ENCODE peak calls at places on chromosome 1, in eight cellular contexts. One of them, this sample, is unnamed.

GRCh38 chr1:159554681-159555080 is 18.9 kb upstream of the OR10J5 start:
- DNase-seq in H1: no peak
- DNase-seq in GM12878: no peak
- DNase-seq in transverse colon: no peak
- DNase-seq in suprapubic skin: no peak
- DNase-seq in A549: no peak
- DNase-seq in ovary: no peak
- DNase-seq in HepG2: no peak
- DNase-seq in this sample: no peak

GRCh38 chr1:2955652-2956051 is 65.6 kb upstream of the ACTRT2 start:
- DNase-seq in GM12878: no peak
- DNase-seq in ovary: no peak
- DNase-seq in A549: no peak
- DNase-seq in suprapubic skin: no peak
- DNase-seq in HepG2: no peak
- DNase-seq in transverse colon: no peak
- DNase-seq in H1: no peak
- DNase-seq in this sample: peak

GRCh38 chr1:3681898-3682806 is 29.8 kb downstream of the TP73 start:
- DNase-seq in transverse colon: no peak
- DNase-seq in suprapubic skin: no peak
- DNase-seq in GM12878: no peak
- DNase-seq in HepG2: no peak
- DNase-seq in H1: no peak
- DNase-seq in ovary: no peak
- DNase-seq in A549: no peak
- DNase-seq in this sample: no peak

GRCh38 chr1:218996362-218996761 is 177.3 kb upstream of the LYPLAL1 start:
- DNase-seq in HepG2: no peak
- DNase-seq in H1: no peak
- DNase-seq in GM12878: no peak
- DNase-seq in A549: no peak
- DNase-seq in transverse colon: no peak
- DNase-seq in ovary: no peak
- DNase-seq in suprapubic skin: no peak
- DNase-seq in this sample: no peak

GRCh38 chr1:36124404-36125128 is 456 bp downstream of the COL8A2 start:
- DNase-seq in transverse colon: no peak
- DNase-seq in H1: peak
- DNase-seq in A549: no peak
- DNase-seq in GM12878: no peak
- DNase-seq in ovary: no peak
- DNase-seq in suprapubic skin: no peak
- DNase-seq in HepG2: no peak
- DNase-seq in this sample: no peak

GRCh38 chr1:62271932-62272728 is 47.1 kb downstream of the KANK4 start:
- DNase-seq in suprapubic skin: no peak
- DNase-seq in A549: no peak
- DNase-seq in GM12878: peak
- DNase-seq in transverse colon: no peak
- DNase-seq in ovary: no peak
- DNase-seq in H1: no peak
- DNase-seq in HepG2: no peak
- DNase-seq in this sample: no peak

GRCh38 chr1:152112101-152112884 is 3.0 kb downstream of the TCHH start:
- DNase-seq in A549: peak
- DNase-seq in suprapubic skin: no peak
- DNase-seq in GM12878: no peak
- DNase-seq in transverse colon: no peak
- DNase-seq in H1: peak
- DNase-seq in HepG2: no peak
- DNase-seq in ovary: no peak
- DNase-seq in this sample: no peak

GRCh38 chr1:71817028-71817427 is 465.3 kb downstream of the NEGR1 start:
- DNase-seq in HepG2: no peak
- DNase-seq in A549: no peak
- DNase-seq in transverse colon: no peak
- DNase-seq in GM12878: no peak
- DNase-seq in ovary: no peak
- DNase-seq in H1: no peak
- DNase-seq in suprapubic skin: no peak
- DNase-seq in this sample: no peak

GRCh38 chr1:162168935-162169545 is 99.5 kb downstream of the NOS1AP start:
- DNase-seq in GM12878: no peak
- DNase-seq in transverse colon: no peak
- DNase-seq in A549: no peak
- DNase-seq in ovary: no peak
- DNase-seq in H1: no peak
- DNase-seq in suprapubic skin: no peak
- DNase-seq in HepG2: no peak
- DNase-seq in this sample: no peak

GRCh38 chr1:116176306-116176789 is 65.1 kb downstream of the MAB21L3 start:
- DNase-seq in GM12878: no peak
- DNase-seq in suprapubic skin: no peak
- DNase-seq in HepG2: peak
- DNase-seq in ovary: no peak
- DNase-seq in A549: no peak
- DNase-seq in transverse colon: no peak
- DNase-seq in H1: no peak
- DNase-seq in this sample: no peak

GRCh38 chr1:176786274-176786673 is 323.3 kb downstream of the PAPPA2 start:
- DNase-seq in transverse colon: no peak
- DNase-seq in suprapubic skin: no peak
- DNase-seq in A549: no peak
- DNase-seq in GM12878: no peak
- DNase-seq in H1: no peak
- DNase-seq in ovary: no peak
- DNase-seq in HepG2: no peak
- DNase-seq in this sample: no peak

GRCh38 chr1:42328916-42329496 is 6.0 kb downstream of the FOXJ3 start:
- DNase-seq in A549: no peak
- DNase-seq in GM12878: no peak
- DNase-seq in HepG2: no peak
- DNase-seq in transverse colon: no peak
- DNase-seq in suprapubic skin: no peak
- DNase-seq in H1: no peak
- DNase-seq in ovary: no peak
- DNase-seq in this sample: no peak

GRCh38 chr1:165542647-165543046 is 1.2 kb upstream of the LRRC52 start:
- DNase-seq in A549: no peak
- DNase-seq in HepG2: no peak
- DNase-seq in GM12878: no peak
- DNase-seq in H1: no peak
- DNase-seq in ovary: no peak
- DNase-seq in suprapubic skin: no peak
- DNase-seq in transverse colon: no peak
- DNase-seq in this sample: no peak

GRCh38 chr1:68585371-68585770 is 88.5 kb upstream of the DEPDC1 start:
- DNase-seq in H1: no peak
- DNase-seq in suprapubic skin: no peak
- DNase-seq in A549: no peak
- DNase-seq in GM12878: no peak
- DNase-seq in HepG2: no peak
- DNase-seq in ovary: no peak
- DNase-seq in transverse colon: no peak
- DNase-seq in this sample: no peak

GRCh38 chr1:20589331-20590312 is 725 bp downstream of the CDA start:
- DNase-seq in suprapubic skin: peak
- DNase-seq in transverse colon: no peak
- DNase-seq in GM12878: no peak
- DNase-seq in ovary: peak
- DNase-seq in HepG2: no peak
- DNase-seq in H1: no peak
- DNase-seq in A549: no peak
- DNase-seq in this sample: peak

GRCh38 chr1:1290238-1290731 is 10.0 kb downstream of the SCNN1D start:
- DNase-seq in H1: peak
- DNase-seq in suprapubic skin: no peak
- DNase-seq in HepG2: peak
- DNase-seq in ovary: peak
- DNase-seq in transverse colon: peak
- DNase-seq in A549: peak
- DNase-seq in GM12878: no peak
- DNase-seq in this sample: no peak

GRCh38 chr1:84997667-84998600 is 1.0 kb upstream of the MCOLN2 start:
- DNase-seq in transverse colon: peak
- DNase-seq in ovary: no peak
- DNase-seq in GM12878: no peak
- DNase-seq in A549: no peak
- DNase-seq in suprapubic skin: no peak
- DNase-seq in H1: peak
- DNase-seq in HepG2: no peak
- DNase-seq in this sample: no peak

GRCh38 chr1:15726508-15726907 is 9.6 kb upstream of the SLC25A34 start:
- DNase-seq in HepG2: no peak
- DNase-seq in GM12878: no peak
- DNase-seq in transverse colon: no peak
- DNase-seq in H1: no peak
- DNase-seq in A549: no peak
- DNase-seq in suprapubic skin: no peak
- DNase-seq in ovary: no peak
- DNase-seq in this sample: no peak

DNA sequence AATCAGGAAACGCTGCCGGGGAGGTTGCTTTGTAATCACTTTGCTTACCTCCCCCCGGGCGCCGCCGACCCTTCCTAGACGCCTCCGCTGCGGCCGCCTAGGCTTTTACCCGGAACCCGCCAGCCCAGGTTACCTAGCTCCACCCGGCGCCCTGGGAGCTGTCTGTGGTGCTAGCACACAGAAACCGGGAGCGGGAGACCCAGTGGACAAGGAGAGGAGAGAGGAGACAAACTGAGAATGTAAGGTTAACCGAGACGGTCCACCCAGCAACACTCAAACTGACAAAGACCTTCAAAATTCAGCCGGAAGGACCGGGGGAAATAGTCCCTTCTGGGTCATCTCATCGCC is 9.8 kb downstream of the BARHL2 start:
- DNase-seq in GM12878: no peak
- DNase-seq in A549: peak
- DNase-seq in ovary: no peak
- DNase-seq in transverse colon: peak
- DNase-seq in HepG2: peak
- DNase-seq in suprapubic skin: no peak
- DNase-seq in H1: peak
- DNase-seq in this sample: no peak
- TF ChIP-seq EP300 in GM12878: no peak
- TF ChIP-seq EP300 in A549: no peak
- TF ChIP-seq EP300 in ovary: no peak
- TF ChIP-seq EP300 in transverse colon: no peak
- TF ChIP-seq EP300 in HepG2: no peak
- TF ChIP-seq EP300 in suprapubic skin: no peak
- TF ChIP-seq EP300 in H1: no peak
- TF ChIP-seq EP300 in this sample: no peak

GRCh38 chr1:91807921-91808620 is 77.9 kb downstream of the TGFBR3 start:
- DNase-seq in H1: no peak
- DNase-seq in transverse colon: no peak
- DNase-seq in HepG2: no peak
- DNase-seq in ovary: no peak
- DNase-seq in suprapubic skin: no peak
- DNase-seq in A549: no peak
- DNase-seq in GM12878: no peak
- DNase-seq in this sample: no peak

GRCh38 chr1:91806777-91807700 is 78.9 kb downstream of the TGFBR3 start:
- DNase-seq in ovary: no peak
- DNase-seq in H1: no peak
- DNase-seq in transverse colon: no peak
- DNase-seq in GM12878: no peak
- DNase-seq in A549: peak
- DNase-seq in suprapubic skin: no peak
- DNase-seq in HepG2: peak
- DNase-seq in this sample: no peak

GRCh38 chr1:91805343-91805801 is 80.6 kb downstream of the TGFBR3 start:
- DNase-seq in A549: no peak
- DNase-seq in H1: no peak
- DNase-seq in HepG2: no peak
- DNase-seq in ovary: no peak
- DNase-seq in suprapubic skin: no peak
- DNase-seq in GM12878: no peak
- DNase-seq in transverse colon: no peak
- DNase-seq in this sample: no peak

GRCh38 chr1:91804546-91805023 is 81.4 kb downstream of the TGFBR3 start:
- DNase-seq in H1: no peak
- DNase-seq in A549: no peak
- DNase-seq in transverse colon: no peak
- DNase-seq in HepG2: no peak
- DNase-seq in ovary: no peak
- DNase-seq in suprapubic skin: no peak
- DNase-seq in GM12878: peak
- DNase-seq in this sample: no peak

DNA sequence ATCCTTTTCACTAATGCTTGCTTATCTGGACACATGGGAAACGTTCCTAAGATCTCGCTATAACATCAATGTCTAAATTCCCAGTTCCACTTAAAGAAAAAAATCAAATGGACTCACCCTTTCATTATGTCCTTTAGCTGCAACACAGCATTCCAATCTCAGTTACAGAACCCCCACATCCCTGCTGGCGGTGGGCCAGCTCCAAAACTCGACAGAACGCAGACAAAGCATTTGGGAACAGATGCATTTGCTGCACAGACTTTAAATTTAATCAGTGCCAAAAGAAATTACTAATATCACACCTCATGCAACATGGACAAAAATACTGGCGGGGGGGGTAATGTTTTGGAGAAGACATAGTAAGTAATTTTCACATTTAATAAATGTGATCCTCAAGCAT is 79.8 kb downstream of the TGFBR3 start:
- DNase-seq in transverse colon: no peak
- DNase-seq in ovary: no peak
- DNase-seq in suprapubic skin: no peak
- DNase-seq in H1: no peak
- DNase-seq in HepG2: no peak
- DNase-seq in A549: no peak
- DNase-seq in GM12878: no peak
- DNase-seq in this sample: no peak
- TF ChIP-seq EP300 in transverse colon: no peak
- TF ChIP-seq EP300 in ovary: no peak
- TF ChIP-seq EP300 in suprapubic skin: no peak
- TF ChIP-seq EP300 in H1: no peak
- TF ChIP-seq EP300 in HepG2: no peak
- TF ChIP-seq EP300 in A549: no peak
- TF ChIP-seq EP300 in GM12878: no peak
- TF ChIP-seq EP300 in this sample: no peak

GRCh38 chr1:223153177-223154119 is 10.4 kb upstream of the TLR5 start:
- DNase-seq in GM12878: no peak
- DNase-seq in transverse colon: no peak
- DNase-seq in A549: no peak
- DNase-seq in H1: no peak
- DNase-seq in HepG2: no peak
- DNase-seq in suprapubic skin: no peak
- DNase-seq in ovary: no peak
- DNase-seq in this sample: peak
- TF ChIP-seq EP300 in GM12878: no peak
- TF ChIP-seq EP300 in transverse colon: no peak
- TF ChIP-seq EP300 in A549: no peak
- TF ChIP-seq EP300 in H1: no peak
- TF ChIP-seq EP300 in HepG2: no peak
- TF ChIP-seq EP300 in suprapubic skin: no peak
- TF ChIP-seq EP300 in ovary: no peak
- TF ChIP-seq EP300 in this sample: no peak

DNA sequence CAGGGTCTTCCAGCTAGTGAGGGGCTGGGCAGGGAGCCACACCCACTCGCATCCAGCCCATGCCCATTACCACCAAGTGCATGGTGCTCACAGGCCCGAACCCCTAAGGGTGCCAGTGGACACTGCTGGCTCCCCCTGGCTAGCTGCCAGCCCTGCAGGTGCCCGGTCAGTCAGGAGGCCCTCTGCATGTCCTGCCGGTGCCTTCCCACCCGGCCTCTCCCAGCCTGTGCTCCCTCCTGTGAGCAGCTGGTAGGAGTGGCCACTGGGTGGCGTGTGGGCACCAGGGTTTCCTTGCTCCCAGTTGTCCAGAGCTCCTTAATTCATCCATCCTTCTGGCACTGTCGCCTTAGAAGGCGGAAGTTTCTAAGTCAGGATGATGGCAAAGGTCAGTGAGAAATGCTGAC is 33.4 kb downstream of the QSOX1 start:
- DNase-seq in suprapubic skin: no peak
- DNase-seq in A549: peak
- DNase-seq in transverse colon: peak
- DNase-seq in H1: peak
- DNase-seq in ovary: no peak
- DNase-seq in HepG2: peak
- DNase-seq in GM12878: no peak
- DNase-seq in this sample: no peak
- TF ChIP-seq EP300 in suprapubic skin: no peak
- TF ChIP-seq EP300 in A549: no peak
- TF ChIP-seq EP300 in transverse colon: no peak
- TF ChIP-seq EP300 in H1: no peak
- TF ChIP-seq EP300 in ovary: no peak
- TF ChIP-seq EP300 in HepG2: no peak
- TF ChIP-seq EP300 in GM12878: no peak
- TF ChIP-seq EP300 in this sample: no peak

This sample was measured in sigmoid colon.